ENCODE peak calls at places on chromosomes 3 and 15, in six cellular contexts. J, E, K, D, P and N are unnamed samples.

GRCh38 chr15:70439880-70440279 is 323.5 kb downstream of the UACA start:
- DNase-seq in E (no peak), J (no peak), P (no peak), D (no peak), K (no peak), N (no peak)

GRCh38 chr3:143001034-143001368 is 369 bp upstream of the U2SURP start:
- DNase-seq in D (peak), J (no peak), P (no peak), E (no peak), K (no peak), N (no peak)

GRCh38 chr3:10284496-10284895 is 8.3 kb downstream of the GHRL start:
- DNase-seq in J (no peak), K (no peak), P (no peak), D (peak), E (no peak), N (no peak)

GRCh38 chr15:61003683-61004299 is 225.3 kb downstream of the RORA start:
- DNase-seq in K (no peak), J (no peak), P (no peak), E (no peak), D (no peak), N (no peak)

GRCh38 chr3:184574552-184575430 is 13.2 kb downstream of the EPHB3 start:
- DNase-seq in K (no peak), E (no peak), D (no peak), J (no peak), P (no peak), N (no peak)

GRCh38 chr15:41727143-41727542 is 47.1 kb upstream of the MAPKBP1 start:
- DNase-seq in E (no peak), K (peak), P (no peak), D (no peak), J (no peak), N (no peak)

GRCh38 chr3:137165117-137165806 is 207.5 kb downstream of the IL20RB start:
- DNase-seq in E (peak), P (peak), J (no peak), K (peak), D (no peak), N (peak)

GRCh38 chr15:57510647-57511046 is 81.1 kb upstream of the MYZAP start:
- DNase-seq in E (no peak), P (no peak), D (no peak), J (no peak), K (peak), N (no peak)

GRCh38 chr3:111315911-111316310 is 226.1 kb upstream of the CD96 start:
- DNase-seq in J (peak), P (peak), D (no peak), E (no peak), K (peak), N (peak)

GRCh38 chr3:109188726-109189125 is 52.2 kb downstream of the C3orf85 start:
- DNase-seq in E (no peak), K (no peak), P (no peak), D (no peak), J (no peak), N (no peak)

GRCh38 chr3:71521940-71522876 is 61.3 kb downstream of the FOXP1 start:
- DNase-seq in E (no peak), K (no peak), J (no peak), P (no peak), D (no peak), N (no peak)

GRCh38 chr3:84536916-84537315 is 421.9 kb upstream of the CADM2 start:
- DNase-seq in D (no peak), J (no peak), E (no peak), P (no peak), K (no peak), N (no peak)

GRCh38 chr3:110210261-110210660 is 861.4 kb upstream of the NECTIN3 start:
- DNase-seq in K (no peak), D (no peak), E (no peak), J (no peak), P (no peak), N (no peak)

GRCh38 chr15:101618861-101619614 is 33.1 kb downstream of the TM2D3 start:
- DNase-seq in J (no peak), D (no peak), K (no peak), P (no peak), E (no peak), N (no peak)

GRCh38 chr3:43695443-43695842 is 4.7 kb downstream of the ABHD5 start:
- DNase-seq in P (peak), E (no peak), J (no peak), K (peak), D (no peak), N (peak)

GRCh38 chr3:48433472-48434118 is 3.7 kb upstream of the PLXNB1 start:
- DNase-seq in K (peak), P (no peak), E (no peak), D (no peak), J (no peak), N (peak)

GRCh38 chr15:27408428-27408827 is 437.4 kb downstream of the GABRG3 start:
- DNase-seq in P (no peak), D (no peak), J (no peak), E (no peak), K (no peak), N (no peak)

GRCh38 chr3:107956991-107957467 is 133.8 kb downstream of the CD47 start:
- DNase-seq in P (no peak), E (no peak), J (peak), K (peak), D (no peak), N (peak)

GRCh38 chr3:171415070-171415469 is 45.1 kb downstream of the TNIK start:
- DNase-seq in P (peak), D (no peak), K (peak), J (peak), E (peak), N (peak)

GRCh38 chr3:86937306-86937791 is 53.6 kb downstream of the VGLL3 start:
- DNase-seq in J (peak), D (no peak), P (peak), K (peak), E (no peak), N (peak)

GRCh38 chr3:45554001-45554691 is 40.4 kb upstream of the LIMD1 start:
- DNase-seq in J (no peak), E (no peak), K (peak), D (no peak), P (peak), N (no peak)

GRCh38 chr3:99656606-99657005 is 18.2 kb downstream of the COL8A1 start:
- DNase-seq in K (peak), E (no peak), P (no peak), D (no peak), J (no peak), N (no peak)

GRCh38 chr3:193620650-193621049 is 27.6 kb downstream of the OPA1 start:
- DNase-seq in K (peak), P (peak), D (no peak), J (no peak), E (no peak), N (peak)

GRCh38 chr15:87874896-87875661 is 381.5 kb downstream of the NTRK3 start:
- DNase-seq in E (no peak), K (peak), P (no peak), D (no peak), J (peak), N (no peak)

GRCh38 chr15:34942363-34942762 is 27.2 kb downstream of the AQR start:
- DNase-seq in J (no peak), K (no peak), D (no peak), P (no peak), E (no peak), N (peak)

GRCh38 chr15:29456964-29457363 is 187.3 kb upstream of the NSMCE3 start:
- DNase-seq in P (no peak), K (no peak), J (no peak), E (no peak), D (no peak), N (no peak)

GRCh38 chr3:14561051-14561634 is 21.0 kb upstream of the GRIP2 start:
- DNase-seq in J (no peak), K (peak), E (no peak), P (peak), D (no peak), N (peak)

GRCh38 chr3:43224405-43225073 is 61.8 kb upstream of the SNRK start:
- DNase-seq in K (no peak), J (no peak), D (no peak), P (no peak), E (no peak), N (no peak)

GRCh38 chr15:29785068-29785467 is 37.2 kb downstream of the TJP1 start:
- DNase-seq in E (no peak), K (no peak), D (no peak), J (no peak), P (no peak), N (no peak)

GRCh38 chr3:194985031-194985578 is 285.9 kb downstream of the XXYLT1 start:
- DNase-seq in E (no peak), D (no peak), K (peak), P (no peak), J (no peak), N (no peak)

GRCh38 chr3:138670409-138670808 is 61.8 kb downstream of the FAIM start:
- DNase-seq in K (no peak), D (no peak), P (no peak), E (no peak), J (no peak), N (no peak)

GRCh38 chr3:132317229-132317948 is at the start of gene ACP3:
- DNase-seq in D (no peak), J (peak), K (peak), E (no peak), P (peak), N (peak)

GRCh38 chr15:82699726-82700125 is 9.9 kb downstream of the AP3B2 start:
- DNase-seq in D (no peak), E (no peak), K (no peak), J (no peak), P (peak), N (no peak)

GRCh38 chr15:70033529-70034140 is 64.1 kb downstream of the TLE3 start:
- DNase-seq in E (no peak), K (peak), P (peak), J (peak), D (no peak), N (no peak)

GRCh38 chr3:192957441-192957951 is 39.8 kb upstream of the MB21D2 start:
- DNase-seq in D (no peak), K (peak), E (peak), J (peak), P (peak), N (peak)

GRCh38 chr15:70308011-70308761 is 210.5 kb upstream of the TLE3 start:
- DNase-seq in D (no peak), K (no peak), E (no peak), P (no peak), J (no peak), N (no peak)

GRCh38 chr3:138389841-138390581 is 41.6 kb downstream of the MRAS start:
- DNase-seq in E (peak), K (peak), J (peak), P (peak), D (no peak), N (peak)

GRCh38 chr3:45596290-45596791 is 1.8 kb downstream of the LIMD1 start:
- DNase-seq in P (peak), K (no peak), J (no peak), E (peak), D (no peak), N (no peak)

GRCh38 chr15:101521563-101521962 is 32.1 kb upstream of the PCSK6 start:
- DNase-seq in J (no peak), E (no peak), D (no peak), K (no peak), P (no peak), N (no peak)

GRCh38 chr3:111321786-111322185 is 220.2 kb upstream of the CD96 start:
- DNase-seq in E (no peak), J (no peak), K (no peak), P (peak), D (no peak), N (peak)